ENCODE peak calls at places on chromosomes 5 and 9, in five cellular contexts. J, N, X, Y and O are unnamed samples.

GRCh38 chr5:126969548-126969947 is 60.8 kb downstream of the MARCHF3 start:
- DNase-seq in J (peak; percentile 64), N (no peak), X (no peak), Y (no peak), O (no peak)

GRCh38 chr9:129145316-129145715 is 32.7 kb downstream of the IER5L start:
- DNase-seq in J (no peak), N (peak; percentile 40), X (no peak), Y (no peak), O (no peak)

GRCh38 chr9:135671591-135672041 is 8.5 kb downstream of the LCN9 start:
- DNase-seq in J (no peak), N (no peak), X (peak; percentile 66), Y (no peak), O (peak; percentile 62)

GRCh38 chr9:136901516-136902258 is 15.4 kb downstream of the TRAF2 start:
- DNase-seq in J (peak; percentile 93), N (peak; percentile 18), X (no peak), Y (peak; percentile 45), O (no peak)

GRCh38 chr5:37837101-37838032 is 2.5 kb downstream of the GDNF start:
- DNase-seq in J (peak; percentile 79), N (peak; percentile 81), X (peak; percentile 78), Y (peak; percentile 77), O (peak; percentile 85)

GRCh38 chr9:119453490-119453911 is 84.3 kb upstream of the BRINP1 start:
- DNase-seq in J (no peak), N (no peak), X (no peak), Y (no peak), O (no peak)

GRCh38 chr9:112184211-112184610 is 9.1 kb upstream of the SUSD1 start:
- DNase-seq in J (no peak), N (no peak), X (no peak), Y (no peak), O (no peak)

GRCh38 chr9:125262217-125262991 is 778 bp downstream of the GAPVD1 start:
- DNase-seq in J (peak; percentile 21), N (no peak), X (no peak), Y (no peak), O (peak; percentile 64)

GRCh38 chr9:3498691-3499090 is 27.1 kb downstream of the RFX3 start:
- DNase-seq in J (no peak), N (peak; percentile 45), X (peak; percentile 23), Y (peak; percentile 34), O (peak; percentile 79)

GRCh38 chr5:33806736-33807442 is 84.9 kb downstream of the ADAMTS12 start:
- DNase-seq in J (no peak), N (peak; percentile 98), X (no peak), Y (peak; percentile 87), O (no peak)
- H3K4me3 ChIP-seq in J (no peak overlapping the region), N (no peak overlapping the region), X (no peak overlapping the region), Y (peak overlapping the region; percentile 19), O (no peak overlapping the region)

GRCh38 chr9:88538311-88539085 is 3.5 kb downstream of the NXNL2 start:
- DNase-seq in J (no peak), N (no peak), X (no peak), Y (no peak), O (peak; percentile 56)

GRCh38 chr9:88537743-88538055 is 2.7 kb downstream of the NXNL2 start:
- DNase-seq in J (peak; percentile 39), N (peak; percentile 96), X (peak; percentile 57), Y (peak; percentile 87), O (peak; percentile 52)

GRCh38 chr9:88535932-88536324 is 950 bp downstream of the NXNL2 start:
- DNase-seq in J (no peak), N (peak; percentile 21), X (no peak), Y (peak; percentile 31), O (no peak)

GRCh38 chr9:88535226-88535931 is 401 bp downstream of the NXNL2 start:
- DNase-seq in J (no peak), N (peak; percentile 24), X (peak; percentile 69), Y (no peak), O (no peak)

GRCh38 chr9:88536951-88537742 is 2.2 kb downstream of the NXNL2 start:
- DNase-seq in J (no peak), N (no peak), X (no peak), Y (no peak), O (no peak)
- H3K4me3 ChIP-seq in J (no peak overlapping the region), N (no peak overlapping the region), X (no peak overlapping the region), Y (no peak overlapping the region), O (no peak overlapping the region)

GRCh38 chr5:40605295-40605958 is 74.3 kb upstream of the PTGER4 start:
- DNase-seq in J (no peak), N (peak; percentile 24), X (no peak), Y (peak; percentile 27), O (no peak)
- H3K4me3 ChIP-seq in J (no peak overlapping the region), N (no peak overlapping the region), X (no peak overlapping the region), Y (no peak overlapping the region), O (no peak overlapping the region)

DNA sequence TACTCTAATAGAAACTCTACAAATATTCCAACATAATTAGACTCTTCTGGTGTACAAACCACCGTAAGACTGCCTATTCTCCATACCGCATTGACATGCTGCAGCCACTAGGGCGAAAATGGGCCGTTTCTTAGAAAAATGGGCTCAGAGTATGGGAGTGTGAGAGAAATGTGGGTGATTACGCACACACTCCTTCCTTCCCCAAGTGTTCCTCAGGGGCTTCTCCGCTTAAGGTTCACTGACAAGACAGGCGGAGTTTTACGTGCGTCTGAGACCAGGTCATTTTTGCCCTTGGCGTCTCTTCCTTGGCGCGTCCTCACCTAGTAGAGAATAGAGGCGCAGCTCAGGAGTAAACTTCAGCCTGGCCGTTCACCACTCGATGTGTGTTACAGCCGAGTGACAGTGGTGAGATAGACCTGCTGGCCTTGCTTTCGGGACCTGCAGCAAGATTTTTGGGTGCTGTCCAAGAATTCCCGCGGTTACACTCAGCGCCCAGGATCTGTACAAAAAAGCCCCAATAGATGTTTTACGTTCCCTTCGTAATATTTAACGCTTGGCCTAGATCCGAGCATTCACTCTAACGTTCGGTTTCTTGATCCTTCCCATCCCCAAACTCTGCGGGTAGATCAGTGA is 1.8 kb upstream of the NTRK2 start:
- DNase-seq in J (peak; percentile 26), N (peak; percentile 40), X (peak; percentile 58), Y (peak; percentile 12), O (no peak)
- H3K4me3 ChIP-seq in J (no peak overlapping the region), N (peak overlapping the region; percentile 81), X (peak overlapping the region; percentile 65), Y (no peak overlapping the region), O (no peak overlapping the region)

GRCh38 chr9:104906441-104907277 is 21.3 kb downstream of the ABCA1 start:
- DNase-seq in J (no peak), N (peak; percentile 57), X (no peak), Y (peak; percentile 81), O (no peak)
- H3K4me3 ChIP-seq in J (no peak overlapping the region), N (peak overlapping the region; percentile 48), X (no peak overlapping the region), Y (no peak overlapping the region), O (no peak overlapping the region)

GRCh38 chr9:130835441-130836298 is 616 bp downstream of the ABL1 start:
- DNase-seq in J (peak; percentile 49), N (peak; percentile 60), X (peak; percentile 87), Y (peak; percentile 61), O (peak; percentile 61)

GRCh38 chr9:130834371-130835311 is at the start of gene ABL1:
- DNase-seq in J (peak; percentile 92), N (peak; percentile 88), X (peak; percentile 82), Y (peak; percentile 85), O (peak; percentile 86)

GRCh38 chr9:130837644-130838043 is 2.6 kb downstream of the ABL1 start:
- DNase-seq in J (no peak), N (no peak), X (peak; percentile 31), Y (no peak), O (no peak)

GRCh38 chr9:130839237-130840111 is 4.4 kb downstream of the ABL1 start:
- DNase-seq in J (no peak), N (no peak), X (no peak), Y (no peak), O (no peak)

GRCh38 chr9:130837002-130837511 is 2.0 kb downstream of the ABL1 start:
- DNase-seq in J (no peak), N (peak; percentile 36), X (no peak), Y (peak; percentile 67), O (no peak)
- H3K4me3 ChIP-seq in J (no peak overlapping the region), N (peak overlapping the region; percentile 91), X (peak overlapping the region; percentile 87), Y (peak overlapping the region; percentile 75), O (peak overlapping the region; percentile 20)